ENCODE peak calls at places on chromosomes 16 and 17, in six cellular contexts. One of them, this sample, is unnamed. For H3K27me3 and H3K36me3, the result is how much of the 10 kb centered on the place peaks cover.

GRCh38 chr17:1907818-1908698 is 78.3 kb downstream of the RPA1 start:
- DNase-seq in spleen: no peak
- DNase-seq in fibroblast of lung: peak
- DNase-seq in transverse colon: no peak
- DNase-seq in psoas muscle: peak
- DNase-seq in SK-N-SH: no peak
- DNase-seq in this sample: peak

GRCh38 chr17:32277284-32277683 is 11.7 kb downstream of the RHBDL3 start:
- DNase-seq in fibroblast of lung: peak
- DNase-seq in spleen: no peak
- DNase-seq in transverse colon: no peak
- DNase-seq in SK-N-SH: no peak
- DNase-seq in psoas muscle: no peak
- DNase-seq in this sample: peak

GRCh38 chr16:31472559-31473203 is 729 bp downstream of the TGFB1I1 start:
- DNase-seq in fibroblast of lung: peak
- DNase-seq in spleen: peak
- DNase-seq in psoas muscle: peak
- DNase-seq in transverse colon: peak
- DNase-seq in SK-N-SH: peak
- DNase-seq in this sample: peak

GRCh38 chr17:14794961-14795360 is 470.2 kb downstream of the PMP22 start:
- DNase-seq in SK-N-SH: no peak
- DNase-seq in spleen: no peak
- DNase-seq in transverse colon: no peak
- DNase-seq in fibroblast of lung: no peak
- DNase-seq in psoas muscle: no peak
- DNase-seq in this sample: no peak

GRCh38 chr17:65742433-65743312 is 181.2 kb upstream of the AXIN2 start:
- DNase-seq in spleen: no peak
- DNase-seq in transverse colon: no peak
- DNase-seq in SK-N-SH: peak
- DNase-seq in fibroblast of lung: peak
- DNase-seq in psoas muscle: no peak
- DNase-seq in this sample: no peak

GRCh38 chr16:4006441-4006989 is 109.7 kb downstream of the ADCY9 start:
- DNase-seq in SK-N-SH: no peak
- DNase-seq in transverse colon: peak
- DNase-seq in psoas muscle: no peak
- DNase-seq in spleen: no peak
- DNase-seq in fibroblast of lung: no peak
- DNase-seq in this sample: peak

GRCh38 chr17:12113156-12113555 is 92.5 kb downstream of the MAP2K4 start:
- DNase-seq in psoas muscle: no peak
- DNase-seq in transverse colon: no peak
- DNase-seq in spleen: no peak
- DNase-seq in fibroblast of lung: no peak
- DNase-seq in SK-N-SH: no peak
- DNase-seq in this sample: no peak

GRCh38 chr17:4633643-4634042 is 7.8 kb downstream of the ALOX15 start:
- DNase-seq in SK-N-SH: no peak
- DNase-seq in spleen: no peak
- DNase-seq in psoas muscle: no peak
- DNase-seq in fibroblast of lung: no peak
- DNase-seq in transverse colon: no peak
- DNase-seq in this sample: no peak

GRCh38 chr16:80150978-80151705 is 389.7 kb upstream of the DYNLRB2 start:
- DNase-seq in transverse colon: no peak
- DNase-seq in psoas muscle: no peak
- DNase-seq in fibroblast of lung: no peak
- DNase-seq in spleen: no peak
- DNase-seq in SK-N-SH: no peak
- DNase-seq in this sample: no peak

GRCh38 chr17:67200727-67201301 is 44.2 kb downstream of the HELZ start:
- DNase-seq in transverse colon: no peak
- DNase-seq in SK-N-SH: peak
- DNase-seq in spleen: no peak
- DNase-seq in psoas muscle: no peak
- DNase-seq in fibroblast of lung: peak
- DNase-seq in this sample: peak

GRCh38 chr17:38587193-38587592 is 18.6 kb downstream of the SRCIN1 start:
- DNase-seq in spleen: no peak
- DNase-seq in SK-N-SH: no peak
- DNase-seq in psoas muscle: no peak
- DNase-seq in transverse colon: no peak
- DNase-seq in fibroblast of lung: no peak
- DNase-seq in this sample: no peak

GRCh38 chr16:29961127-29961478 is 776 bp upstream of the TMEM219 start:
- DNase-seq in psoas muscle: no peak
- DNase-seq in spleen: no peak
- DNase-seq in SK-N-SH: no peak
- DNase-seq in transverse colon: no peak
- DNase-seq in fibroblast of lung: no peak
- DNase-seq in this sample: no peak

GRCh38 chr17:42103221-42103954 is 5.1 kb upstream of the ZNF385C start:
- DNase-seq in psoas muscle: no peak
- DNase-seq in fibroblast of lung: no peak
- DNase-seq in spleen: no peak
- DNase-seq in SK-N-SH: no peak
- DNase-seq in transverse colon: no peak
- DNase-seq in this sample: no peak

GRCh38 chr17:77445908-77446535 is 305.3 kb downstream of the SEC14L1 start:
- DNase-seq in spleen: peak
- DNase-seq in SK-N-SH: no peak
- DNase-seq in transverse colon: peak
- DNase-seq in fibroblast of lung: no peak
- DNase-seq in psoas muscle: no peak
- DNase-seq in this sample: no peak

GRCh38 chr16:8644151-8644512 is 22.6 kb downstream of the METTL22 start:
- DNase-seq in psoas muscle: no peak
- DNase-seq in transverse colon: no peak
- DNase-seq in spleen: peak
- DNase-seq in SK-N-SH: no peak
- DNase-seq in fibroblast of lung: no peak
- DNase-seq in this sample: no peak

GRCh38 chr17:74531231-74531761 is at the start of gene CD300LB:
- DNase-seq in SK-N-SH: no peak
- DNase-seq in transverse colon: no peak
- DNase-seq in fibroblast of lung: no peak
- DNase-seq in spleen: peak
- DNase-seq in psoas muscle: no peak
- DNase-seq in this sample: peak

DNA sequence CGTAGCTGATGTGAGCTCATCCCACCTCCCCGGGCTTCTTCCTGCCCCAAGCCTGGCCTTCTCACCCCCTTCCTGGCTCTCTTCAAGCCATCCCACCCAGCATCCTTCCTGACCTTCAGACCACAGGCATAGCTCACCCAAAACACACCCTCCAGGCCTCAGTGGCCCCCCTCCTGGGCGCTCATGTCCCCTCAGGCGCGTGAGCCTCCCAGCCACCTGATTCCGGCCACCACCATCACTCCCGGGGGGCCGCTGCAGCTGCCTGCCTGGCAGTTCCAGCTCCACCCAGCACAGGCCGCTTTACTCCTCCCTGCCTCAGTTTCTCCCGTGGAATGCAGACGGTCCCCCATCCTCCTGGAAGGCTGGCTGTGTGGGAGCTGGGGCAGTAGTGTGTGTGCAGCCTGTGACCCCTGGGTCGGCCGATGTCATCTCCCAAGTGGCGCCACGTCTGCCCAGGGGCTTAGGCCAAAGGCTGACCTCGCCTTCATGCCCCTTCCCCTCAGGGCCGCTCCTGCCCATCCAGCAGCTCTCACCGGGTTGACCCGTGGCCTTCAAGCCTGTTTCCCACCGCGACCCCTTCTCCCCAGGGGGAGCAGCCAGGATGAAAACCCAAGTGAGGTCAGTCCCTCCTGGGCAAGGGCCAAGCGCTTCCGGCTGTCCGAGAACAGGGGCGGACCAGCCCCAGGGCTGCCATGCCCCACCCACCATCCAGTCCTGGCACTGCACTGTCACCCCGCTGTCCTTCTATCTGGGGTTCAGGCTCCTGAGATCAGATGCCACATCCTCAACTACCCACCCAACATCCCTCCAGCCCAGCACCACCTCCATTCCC is 11.9 kb upstream of the CHMP6 start:
- DNase-seq in fibroblast of lung: no peak
- DNase-seq in psoas muscle: no peak
- DNase-seq in transverse colon: no peak
- DNase-seq in SK-N-SH: no peak
- DNase-seq in spleen: peak
- DNase-seq in this sample: peak
- H3K4me3 ChIP-seq in fibroblast of lung: no peak
- H3K4me3 ChIP-seq in psoas muscle: no peak
- H3K4me3 ChIP-seq in transverse colon: no peak
- H3K4me3 ChIP-seq in SK-N-SH: no peak
- H3K4me3 ChIP-seq in spleen: no peak
- H3K4me3 ChIP-seq in this sample: no peak

DNA sequence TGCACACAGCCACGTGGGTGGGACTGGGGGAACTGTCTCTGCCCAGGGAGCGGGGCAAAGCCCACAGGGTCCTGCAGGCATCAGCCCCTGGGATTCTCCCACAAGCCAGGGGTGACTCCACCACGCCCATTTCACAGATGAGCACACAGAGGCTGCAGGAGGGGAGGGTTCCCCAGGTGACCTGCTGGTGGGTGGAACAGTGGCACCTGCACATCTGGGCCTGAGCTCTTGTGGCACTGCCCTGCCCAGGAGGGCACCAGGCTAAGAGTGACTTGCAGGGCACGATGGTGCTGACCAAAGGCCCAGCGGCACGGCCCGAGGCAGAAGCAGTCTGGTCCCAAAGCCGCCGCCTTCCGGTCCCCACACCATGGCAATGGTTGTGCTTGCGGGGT is 23.9 kb downstream of the PIEZO1 start:
- DNase-seq in fibroblast of lung: no peak
- DNase-seq in SK-N-SH: no peak
- DNase-seq in spleen: no peak
- DNase-seq in transverse colon: no peak
- DNase-seq in psoas muscle: no peak
- DNase-seq in this sample: no peak
- H3K27me3 ChIP-seq in fibroblast of lung: under half
- H3K27me3 ChIP-seq in SK-N-SH: under half
- H3K27me3 ChIP-seq in spleen: under half
- H3K27me3 ChIP-seq in transverse colon: under half
- H3K27me3 ChIP-seq in psoas muscle: under half
- H3K27me3 ChIP-seq in this sample: under half

GRCh38 chr16:27352026-27352425 is 38.3 kb downstream of the IL4R start:
- DNase-seq in SK-N-SH: no peak
- DNase-seq in fibroblast of lung: no peak
- DNase-seq in transverse colon: no peak
- DNase-seq in psoas muscle: no peak
- DNase-seq in spleen: no peak
- DNase-seq in this sample: no peak

GRCh38 chr16:27359051-27359450 is 42.9 kb upstream of the IL21R start:
- DNase-seq in spleen: no peak
- DNase-seq in fibroblast of lung: no peak
- DNase-seq in SK-N-SH: no peak
- DNase-seq in transverse colon: no peak
- DNase-seq in psoas muscle: no peak
- DNase-seq in this sample: no peak

GRCh38 chr16:27356794-27357193 is 43.0 kb downstream of the IL4R start:
- DNase-seq in psoas muscle: no peak
- DNase-seq in SK-N-SH: no peak
- DNase-seq in spleen: no peak
- DNase-seq in fibroblast of lung: no peak
- DNase-seq in transverse colon: no peak
- DNase-seq in this sample: no peak

GRCh38 chr16:27353853-27354252 is 40.1 kb downstream of the IL4R start:
- DNase-seq in psoas muscle: no peak
- DNase-seq in SK-N-SH: no peak
- DNase-seq in transverse colon: no peak
- DNase-seq in spleen: no peak
- DNase-seq in fibroblast of lung: no peak
- DNase-seq in this sample: no peak

GRCh38 chr16:27355610-27356009 is 41.8 kb downstream of the IL4R start:
- DNase-seq in transverse colon: peak
- DNase-seq in SK-N-SH: no peak
- DNase-seq in spleen: peak
- DNase-seq in fibroblast of lung: peak
- DNase-seq in psoas muscle: peak
- DNase-seq in this sample: peak
- H3K36me3 ChIP-seq in transverse colon: under half
- H3K36me3 ChIP-seq in SK-N-SH: under half
- H3K36me3 ChIP-seq in spleen: half or more
- H3K36me3 ChIP-seq in fibroblast of lung: under half
- H3K36me3 ChIP-seq in psoas muscle: under half
- H3K36me3 ChIP-seq in this sample: under half

GRCh38 chr17:8650119-8650499 is 19.6 kb upstream of the MYH10 start:
- DNase-seq in SK-N-SH: no peak
- DNase-seq in transverse colon: no peak
- DNase-seq in psoas muscle: no peak
- DNase-seq in fibroblast of lung: no peak
- DNase-seq in spleen: no peak
- DNase-seq in this sample: no peak

GRCh38 chr17:8651013-8651412 is 20.5 kb upstream of the MYH10 start:
- DNase-seq in fibroblast of lung: no peak
- DNase-seq in spleen: no peak
- DNase-seq in transverse colon: no peak
- DNase-seq in SK-N-SH: no peak
- DNase-seq in psoas muscle: no peak
- DNase-seq in this sample: no peak

GRCh38 chr17:8647202-8647601 is 16.7 kb upstream of the MYH10 start:
- DNase-seq in SK-N-SH: no peak
- DNase-seq in fibroblast of lung: no peak
- DNase-seq in psoas muscle: no peak
- DNase-seq in transverse colon: no peak
- DNase-seq in spleen: no peak
- DNase-seq in this sample: no peak

GRCh38 chr17:8644507-8644902 is 14.0 kb upstream of the MYH10 start:
- DNase-seq in psoas muscle: no peak
- DNase-seq in spleen: no peak
- DNase-seq in SK-N-SH: no peak
- DNase-seq in transverse colon: no peak
- DNase-seq in fibroblast of lung: no peak
- DNase-seq in this sample: no peak

DNA sequence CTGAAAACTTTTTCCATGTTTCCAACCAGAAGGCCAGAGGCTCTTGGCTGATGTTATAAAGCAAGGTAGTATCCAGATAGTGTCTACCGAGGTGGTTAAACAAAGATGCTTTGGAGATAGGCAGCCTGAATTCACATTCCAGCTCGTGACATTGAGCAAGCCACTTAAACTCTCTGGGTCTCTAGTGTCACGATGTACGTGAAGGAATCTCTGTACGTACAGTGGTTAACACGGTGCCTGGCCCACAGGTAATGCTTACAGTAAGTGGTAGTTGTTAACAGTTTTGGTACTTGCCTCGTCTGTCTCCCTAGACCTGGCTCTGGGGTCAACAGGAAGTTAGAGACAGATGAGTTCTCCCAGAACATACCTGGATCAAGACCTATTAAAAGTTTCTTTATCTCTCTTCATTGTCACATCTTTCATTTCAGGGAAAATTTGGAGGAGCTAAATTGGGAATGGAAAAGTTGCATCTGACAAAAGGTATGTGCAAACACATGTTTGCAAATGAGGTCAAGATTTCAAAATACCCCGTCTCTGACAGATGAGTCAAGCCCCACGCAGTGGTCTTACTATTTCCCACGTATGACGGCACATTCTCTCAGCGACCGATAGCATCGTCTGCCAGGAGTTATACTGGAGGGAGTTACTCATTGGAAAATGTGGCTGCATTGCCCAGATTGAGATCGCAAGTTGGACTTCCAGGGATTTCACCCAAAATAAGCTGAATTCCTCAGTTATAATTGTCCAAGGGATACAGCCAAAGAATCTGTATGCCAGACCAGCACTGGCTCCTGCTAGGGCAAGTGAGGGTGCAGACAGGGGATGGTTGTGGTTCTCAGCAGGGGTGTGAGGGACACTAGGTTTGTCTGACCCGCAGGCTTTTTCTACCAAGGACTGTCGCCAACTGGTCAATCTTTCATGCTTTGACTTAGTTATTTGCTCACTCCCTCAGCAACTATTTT is 18.9 kb upstream of the MYH10 start:
- DNase-seq in transverse colon: no peak
- DNase-seq in SK-N-SH: no peak
- DNase-seq in psoas muscle: peak
- DNase-seq in fibroblast of lung: peak
- DNase-seq in spleen: no peak
- DNase-seq in this sample: no peak
- H3K4me3 ChIP-seq in transverse colon: no peak
- H3K4me3 ChIP-seq in SK-N-SH: no peak
- H3K4me3 ChIP-seq in psoas muscle: no peak
- H3K4me3 ChIP-seq in fibroblast of lung: no peak
- H3K4me3 ChIP-seq in spleen: no peak
- H3K4me3 ChIP-seq in this sample: no peak